ENCODE peak calls at places on chromosomes 2 and 18, in ten cellular contexts. A, D, C, P, F, R, E, H, J and B are unnamed samples.

GRCh38 chr2:101900375-101900774 is 91.4 kb upstream of the IL1R2 start:
- DNase-seq in A (no peak), D (no peak), C (peak; percentile 77), P (no peak), F (no peak), R (no peak), E (no peak), H (no peak), J (no peak), B (no peak)

GRCh38 chr2:33903701-33904100 is 304.6 kb upstream of the FAM98A start:
- DNase-seq in A (no peak), D (no peak), C (no peak), P (no peak), F (no peak), R (no peak), E (no peak), H (no peak), J (no peak), B (no peak)

GRCh38 chr2:236180831-236181453 is 12.8 kb upstream of the GBX2 start:
- DNase-seq in A (peak; percentile 65), D (no peak), C (peak; percentile 48), P (peak; percentile 73), F (peak; percentile 84), R (peak; percentile 83), E (peak; percentile 42), H (peak; percentile 78), J (no peak), B (peak; percentile 19)

GRCh38 chr2:28152585-28153284 is 239.9 kb upstream of the FOSL2 start:
- DNase-seq in A (peak; percentile 45), D (no peak), C (no peak), P (peak; percentile 74), F (no peak), R (no peak), E (no peak), H (no peak), J (no peak), B (no peak)

GRCh38 chr2:31707992-31708391 is 127.3 kb upstream of the SRD5A2 start:
- DNase-seq in A (no peak), D (no peak), C (no peak), P (no peak), F (no peak), R (no peak), E (no peak), H (no peak), J (no peak), B (no peak)

GRCh38 chr2:43397821-43398220 is 171.4 kb upstream of the ZFP36L2 start:
- DNase-seq in A (no peak), D (no peak), C (no peak), P (no peak), F (no peak), R (no peak), E (no peak), H (no peak), J (no peak), B (no peak)

GRCh38 chr2:69926849-69927515 is 12.1 kb downstream of the MXD1 start:
- DNase-seq in A (peak; percentile 45), D (no peak), C (no peak), P (no peak), F (no peak), R (no peak), E (no peak), H (no peak), J (no peak), B (no peak)

GRCh38 chr18:45521777-45522176 is 93.5 kb upstream of the SLC14A2 start:
- DNase-seq in A (peak; percentile 22), D (no peak), C (peak; percentile 9), P (peak; percentile 40), F (no peak), R (no peak), E (no peak), H (no peak), J (no peak), B (peak; percentile 82)

GRCh38 chr2:35461406-35461805 is 894.2 kb upstream of the CRIM1 start:
- DNase-seq in A (no peak), D (no peak), C (no peak), P (no peak), F (no peak), R (no peak), E (no peak), H (no peak), J (no peak), B (no peak)

GRCh38 chr2:17800219-17800618 is 16.0 kb upstream of the MSGN1 start:
- DNase-seq in A (peak; percentile 18), D (no peak), C (no peak), P (peak; percentile 44), F (no peak), R (no peak), E (no peak), H (no peak), J (no peak), B (no peak)

GRCh38 chr2:230739961-230740360 is 27.3 kb downstream of the CAB39 start:
- DNase-seq in A (no peak), D (no peak), C (no peak), P (no peak), F (no peak), R (no peak), E (no peak), H (no peak), J (no peak), B (no peak)

GRCh38 chr2:62215306-62216064 is 19.6 kb downstream of the B3GNT2 start:
- DNase-seq in A (peak; percentile 46), D (no peak), C (no peak), P (no peak), F (no peak), R (no peak), E (no peak), H (no peak), J (no peak), B (peak; percentile 68)

DNA sequence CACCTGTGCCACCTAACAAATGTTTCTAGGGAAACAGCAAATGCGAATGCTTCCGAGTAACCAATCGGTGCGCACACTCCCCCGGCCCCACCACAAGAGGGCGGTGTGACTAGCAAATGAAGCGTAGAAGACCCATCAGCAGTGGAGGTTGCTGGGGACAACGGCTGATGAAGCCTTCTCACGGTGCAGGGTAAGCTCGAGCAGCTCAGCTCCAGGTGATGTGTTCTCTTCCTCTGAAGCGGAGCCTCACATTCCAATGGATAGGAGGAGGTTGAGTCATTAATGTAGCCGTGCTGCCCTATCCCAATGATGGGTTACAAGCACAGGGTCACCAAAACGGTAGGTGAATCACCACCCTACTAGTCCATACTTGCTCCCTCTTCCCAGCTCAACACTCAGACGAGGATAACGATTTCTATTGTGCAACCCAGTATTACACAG is 127.6 kb upstream of the TWIST2 start:
- DNase-seq in A (peak; percentile 19), D (no peak), C (peak; percentile 38), P (no peak), F (peak; percentile 91), R (peak; percentile 61), E (peak; percentile 52), H (peak; percentile 86), J (no peak), B (no peak)
- TF ChIP-seq CTCF in A (peak; percentile 46), D (peak; percentile 54), C (peak; percentile 59), P (peak; percentile 66), F (peak; percentile 95), R (peak; percentile 59), E (peak; percentile 73), H (peak; percentile 68), J (peak; percentile 52), B (peak; percentile 53)

DNA sequence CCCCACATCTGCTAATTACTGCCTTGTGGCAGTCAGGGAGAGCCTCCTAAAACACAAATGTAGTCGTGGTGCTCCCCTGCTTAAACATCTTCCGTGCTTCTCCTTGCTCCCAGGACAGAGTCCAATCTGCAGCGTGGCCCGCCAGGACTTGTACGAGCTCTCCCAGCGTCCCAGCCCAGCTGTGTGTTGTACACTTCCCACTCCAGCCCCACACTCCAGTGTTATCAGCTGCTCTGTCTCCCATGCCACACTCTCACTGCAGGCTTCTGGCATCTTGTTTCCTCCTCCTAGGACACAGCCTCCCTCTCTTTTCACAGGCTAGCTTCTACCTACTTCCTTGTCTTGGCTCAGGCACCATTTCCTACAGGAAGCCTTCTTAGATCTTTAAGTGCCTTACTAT is 199.4 kb downstream of the ALPK2 start:
- DNase-seq in A (no peak), D (no peak), C (no peak), P (no peak), F (no peak), R (no peak), E (no peak), H (no peak), J (no peak), B (no peak)
- TF ChIP-seq CTCF in A (no peak), D (no peak), C (no peak), P (no peak), F (no peak), R (no peak), E (no peak), H (no peak), J (no peak), B (no peak)

DNA sequence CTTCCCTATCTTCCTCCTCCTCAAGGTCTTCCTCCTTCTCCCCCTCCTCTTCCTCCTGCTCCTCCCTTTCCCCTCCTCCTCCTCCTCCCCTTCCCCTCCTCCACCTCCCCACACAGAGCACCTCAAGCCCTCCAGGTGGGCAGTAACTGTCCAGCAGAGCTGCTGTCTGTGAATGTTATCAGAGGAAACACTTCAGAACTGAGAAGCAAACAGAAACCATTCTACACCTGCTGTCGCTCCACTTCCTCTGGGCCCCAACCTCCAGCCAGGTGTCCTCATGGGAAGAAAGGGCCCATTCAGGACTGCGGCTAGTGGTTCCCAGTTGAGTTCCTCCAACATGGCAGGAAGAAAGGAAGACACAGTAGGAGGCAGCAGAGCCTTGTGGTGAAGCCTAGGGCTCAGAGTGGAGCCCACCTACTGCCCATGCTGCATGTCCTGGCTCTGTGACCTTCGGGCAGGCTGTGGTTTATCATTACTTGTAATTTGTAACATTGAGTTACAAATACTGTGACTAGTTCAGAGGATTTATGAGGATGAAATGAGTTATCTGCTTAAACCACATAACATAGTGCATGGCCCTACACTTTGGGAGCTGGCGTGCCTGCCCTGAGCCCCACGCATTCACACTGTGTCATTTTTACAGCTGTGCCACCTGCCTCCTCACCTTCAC is 165.9 kb upstream of the ID2 start:
- DNase-seq in A (no peak), D (no peak), C (peak; percentile 89), P (no peak), F (no peak), R (no peak), E (no peak), H (no peak), J (no peak), B (no peak)
- TF ChIP-seq CTCF in A (no peak), D (no peak), C (no peak), P (no peak), F (no peak), R (no peak), E (no peak), H (no peak), J (no peak), B (no peak)

DNA sequence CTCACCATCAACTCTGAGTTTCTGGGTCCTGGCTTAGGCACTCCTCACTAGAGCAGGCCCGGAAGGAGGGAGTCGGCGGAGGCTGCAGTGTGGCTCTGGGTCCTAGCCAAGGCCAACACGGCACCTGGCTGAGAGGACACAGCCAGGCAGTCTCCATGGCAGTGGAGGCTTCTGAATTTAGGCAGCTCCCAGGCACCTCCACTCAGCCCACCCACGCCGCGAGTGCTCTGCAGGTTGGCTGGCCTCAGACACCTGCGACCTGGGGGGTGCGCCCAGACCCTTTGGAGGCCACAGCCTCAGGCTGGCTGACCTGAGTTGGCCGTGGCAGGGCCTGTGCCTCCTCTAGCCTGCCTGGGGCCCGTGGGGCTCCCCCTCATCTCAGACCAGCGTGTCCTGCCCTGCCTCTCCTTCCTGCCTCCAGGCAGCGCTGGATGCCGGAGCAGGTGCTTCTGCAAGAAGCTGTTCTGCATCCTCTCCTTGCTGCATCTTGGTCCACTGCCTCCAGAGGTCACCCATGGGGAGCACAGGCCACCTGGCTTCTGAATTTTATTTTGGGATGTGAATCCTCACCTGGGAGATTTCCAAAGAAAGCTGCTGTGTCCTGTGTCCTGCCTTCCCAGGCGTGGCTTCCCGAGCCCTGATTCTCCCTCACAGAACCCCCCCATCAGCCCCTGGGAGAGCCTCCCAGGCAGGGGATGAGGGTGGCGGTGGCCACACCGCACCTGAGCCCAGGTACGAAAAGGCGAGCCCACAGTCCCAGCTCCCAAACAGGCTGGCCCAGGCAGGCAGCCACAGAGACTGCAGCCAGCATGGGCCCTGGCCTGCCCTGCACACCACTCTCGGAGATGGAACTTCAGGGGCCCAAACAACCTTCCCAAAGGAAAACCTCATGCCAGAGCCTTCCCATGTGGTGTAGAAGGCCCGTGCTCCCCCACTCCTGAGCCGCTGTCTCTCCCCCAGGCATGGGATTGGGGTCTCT is 23.4 kb downstream of the AQP12A start:
- DNase-seq in A (no peak), D (no peak), C (no peak), P (no peak), F (no peak), R (no peak), E (no peak), H (no peak), J (no peak), B (no peak)
- TF ChIP-seq CTCF in A (no peak), D (no peak), C (no peak), P (no peak), F (peak; percentile 47), R (no peak), E (no peak), H (no peak), J (no peak), B (no peak)